ENCODE peak calls at places on chromosomes 5 and 9, in eight cellular contexts. G, Z, K, R, Y, U, L and B are unnamed samples.
A peak's percentile ranks its signal among the peaks of the same experiment; 100 is the strongest.

GRCh38 chr9:107712390-107712789 is 222.8 kb upstream of the KLF4 start:
- DNase-seq in Y (no peak), L (no peak), K (peak; percentile 17), G (peak; percentile 45), Z (no peak), U (no peak), R (peak; percentile 93), B (peak; percentile 73)

GRCh38 chr5:2729189-2729588 is 22.3 kb downstream of the IRX2 start:
- DNase-seq in G (no peak), Y (peak; percentile 39), Z (no peak), R (no peak), L (no peak), U (no peak), K (no peak), B (no peak)

GRCh38 chr9:80866576-80867227 is 822.6 kb downstream of the TLE1 start:
- DNase-seq in Z (no peak), G (no peak), Y (no peak), R (peak; percentile 65), L (no peak), U (no peak), K (no peak), B (peak; percentile 59)

GRCh38 chr5:35919191-35919590 is 19.2 kb downstream of the CAPSL start:
- DNase-seq in G (peak; percentile 81), Y (no peak), L (no peak), R (peak; percentile 82), Z (no peak), K (no peak), U (no peak), B (peak; percentile 98)

GRCh38 chr5:171342362-171343111 is 33.5 kb downstream of the TLX3 start:
- DNase-seq in Z (peak; percentile 24), U (peak; percentile 15), R (peak; percentile 60), G (peak; percentile 77), L (no peak), Y (no peak), K (peak; percentile 85), B (peak; percentile 67)

GRCh38 chr9:111037744-111038335 is 430 bp downstream of the LPAR1 start:
- DNase-seq in L (peak; percentile 70), G (peak; percentile 44), Y (no peak), R (peak; percentile 24), U (peak; percentile 83), K (peak; percentile 54), Z (no peak), B (peak; percentile 52)

GRCh38 chr5:110442856-110443255 is 283.6 kb downstream of the TMEM232 start:
- DNase-seq in R (no peak), K (no peak), G (no peak), Y (no peak), L (peak; percentile 22), Z (no peak), U (peak; percentile 44), B (no peak)

GRCh38 chr5:149497357-149497756 is 53.9 kb downstream of the CSNK1A1 start:
- DNase-seq in Z (no peak), G (peak; percentile 95), K (no peak), L (no peak), U (no peak), Y (no peak), R (no peak), B (peak; percentile 92)

GRCh38 chr5:43305948-43306563 is 7.2 kb downstream of the HMGCS1 start:
- DNase-seq in L (no peak), Z (no peak), K (peak; percentile 75), R (peak; percentile 34), G (peak; percentile 79), U (no peak), Y (no peak), B (peak; percentile 70)

GRCh38 chr5:141604318-141604717 is 14.5 kb downstream of the DIAPH1 start:
- DNase-seq in Y (no peak), R (peak; percentile 97), U (no peak), K (peak; percentile 21), Z (no peak), L (no peak), G (peak; percentile 91), B (peak; percentile 96)

GRCh38 chr9:92952861-92953620 is 5.7 kb downstream of the FGD3 start:
- DNase-seq in U (no peak), R (no peak), Z (no peak), K (peak; percentile 94), Y (no peak), G (peak; percentile 12), L (no peak), B (peak; percentile 11)

GRCh38 chr5:159605585-159605984 is 275.3 kb upstream of the IL12B start:
- DNase-seq in G (peak; percentile 81), L (no peak), R (no peak), Y (no peak), Z (no peak), U (no peak), K (no peak), B (peak; percentile 48)

GRCh38 chr5:107376546-107377276 is 294.0 kb downstream of the EFNA5 start:
- DNase-seq in Y (no peak), U (no peak), L (no peak), G (no peak), R (no peak), K (no peak), Z (no peak), B (peak; percentile 44)

GRCh38 chr9:109286571-109286977 is 34.3 kb downstream of the EPB41L4B start:
- DNase-seq in G (peak; percentile 43), R (peak; percentile 90), L (no peak), U (no peak), K (no peak), Y (no peak), Z (no peak), B (peak; percentile 92)

GRCh38 chr9:136666364-136667216 is 3.9 kb downstream of the EGFL7 start:
- DNase-seq in G (no peak), Y (no peak), Z (no peak), L (no peak), U (no peak), K (peak; percentile 50), R (no peak), B (no peak)

GRCh38 chr9:8437878-8438277 is 638.3 kb upstream of the DMAC1 start:
- DNase-seq in U (no peak), R (no peak), G (no peak), Z (no peak), L (no peak), Y (no peak), K (peak; percentile 51), B (no peak)

GRCh38 chr9:79592736-79593493 is 21.1 kb downstream of the TLE4 start:
- DNase-seq in G (no peak), Y (no peak), R (no peak), Z (no peak), L (no peak), K (no peak), U (no peak), B (no peak)